ENCODE peak calls at places on chromosome 19, in four cellular contexts. L is SK-N-SH, V is K562, H is GM12878. J is an unnamed sample.

GRCh38 chr19:48319647-48320537 is 5.5 kb upstream of the EMP3 start:
- DNase-seq in L (peak), V (peak), H (no peak), J (peak)

GRCh38 chr19:34851277-34851804 is 75.4 kb upstream of the ZNF30 start:
- DNase-seq in L (no peak), V (no peak), H (no peak), J (peak)

GRCh38 chr19:19661675-19662251 is 1.7 kb downstream of the ATP13A1 start:
- DNase-seq in L (peak), V (peak), H (peak), J (peak)

GRCh38 chr19:32097620-32098019 is 247.8 kb upstream of the ZNF507 start:
- DNase-seq in L (no peak), V (no peak), H (no peak), J (no peak)

GRCh38 chr19:14052470-14052869 is 9.4 kb downstream of the PALM3 start:
- DNase-seq in L (no peak), V (no peak), H (no peak), J (no peak)

GRCh38 chr19:28468701-28469459 is 744.1 kb downstream of the UQCRFS1 start:
- DNase-seq in L (no peak), V (no peak), H (no peak), J (no peak)

GRCh38 chr19:33781996-33782395 is 14.7 kb upstream of the KCTD15 start:
- DNase-seq in L (no peak), V (no peak), H (no peak), J (no peak)

GRCh38 chr19:42282036-42282762 is 13.1 kb downstream of the CIC start:
- DNase-seq in L (no peak), V (no peak), H (no peak), J (no peak)

GRCh38 chr19:13814550-13814949 is 19.3 kb downstream of the ZSWIM4 start:
- DNase-seq in L (no peak), V (no peak), H (no peak), J (no peak)

GRCh38 chr19:43532571-43532961 is 422 bp upstream of the ZNF575 start:
- DNase-seq in L (peak), V (no peak), H (no peak), J (no peak)

GRCh38 chr19:35247526-35248309 is 1.1 kb upstream of the LSR start:
- DNase-seq in L (no peak), V (peak), H (peak), J (peak)

GRCh38 chr19:13210941-13211340 is 60.7 kb downstream of the IER2 start:
- DNase-seq in L (no peak), V (no peak), H (no peak), J (no peak)

GRCh38 chr19:17679526-17680234 is 8.5 kb downstream of the UNC13A start:
- DNase-seq in L (no peak), V (no peak), H (no peak), J (no peak)

GRCh38 chr19:55615553-55616394 is 8.6 kb downstream of the ZNF784 start:
- DNase-seq in L (peak), V (no peak), H (no peak), J (no peak)

GRCh38 chr19:45900661-45901431 is 1.6 kb downstream of the MYPOP start:
- DNase-seq in L (no peak), V (no peak), H (no peak), J (no peak)

GRCh38 chr19:19105365-19106060 is 32.8 kb downstream of the TMEM161A start:
- DNase-seq in L (peak), V (peak), H (peak), J (peak)

GRCh38 chr19:41882568-41883462 is at the start of gene ARHGEF1:
- DNase-seq in L (peak), V (peak), H (no peak), J (no peak)

GRCh38 chr19:56837492-56837891 is 3.0 kb downstream of the PEG3 start:
- DNase-seq in L (peak), V (no peak), H (no peak), J (peak)

GRCh38 chr19:48424694-48425219 is 21.0 kb upstream of the GRWD1 start:
- DNase-seq in L (no peak), V (peak), H (no peak), J (no peak)

GRCh38 chr19:13794388-13794751 is 873 bp upstream of the ZSWIM4 start:
- DNase-seq in L (no peak), V (no peak), H (no peak), J (no peak)

GRCh38 chr19:30169196-30169900 is 202.8 kb upstream of the ZNF536 start:
- DNase-seq in L (no peak), V (no peak), H (no peak), J (no peak)
- TF ChIP-seq MAX in L (no peak), V (no peak), H (no peak), J (no peak)

GRCh38 chr19:1355258-1355973 is 28.3 kb upstream of the NDUFS7 start:
- DNase-seq in L (peak), V (peak), H (no peak), J (no peak)
- TF ChIP-seq FOXM1 in L (no peak), V (no peak), H (no peak), J (no peak)

DNA sequence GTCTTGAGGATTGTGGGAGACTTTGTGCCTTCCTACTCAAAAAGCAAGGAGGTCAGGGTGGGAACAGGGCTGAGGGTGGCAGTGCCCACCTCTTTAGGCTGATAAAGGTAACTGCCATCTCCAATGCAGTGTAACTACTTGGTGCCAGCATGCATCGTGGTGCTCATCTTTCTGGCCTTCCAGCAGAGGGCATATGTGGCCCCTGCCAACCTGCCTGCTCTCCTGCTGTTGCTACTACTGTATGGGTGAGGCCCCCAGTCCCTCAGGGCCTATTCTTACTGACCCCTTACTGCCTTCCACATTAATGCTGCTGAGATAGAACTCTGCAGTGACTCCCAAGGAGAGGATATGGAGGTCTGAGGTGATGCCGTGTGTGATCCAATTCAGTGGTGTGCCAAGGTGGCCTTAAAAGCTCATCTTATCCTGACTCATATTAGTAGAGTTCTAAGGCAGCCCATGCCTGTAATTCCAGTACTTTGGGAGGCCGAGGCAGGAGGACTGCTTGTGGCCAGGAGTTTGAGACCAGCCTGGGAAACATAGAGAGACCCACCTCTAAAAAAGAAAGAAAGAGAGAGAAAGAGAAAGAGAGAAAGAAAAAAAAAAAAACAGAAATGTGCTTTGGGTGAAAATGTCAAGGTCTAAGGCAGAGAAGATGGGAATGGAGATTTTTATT is 9.6 kb upstream of the ARHGAP45 start:
- DNase-seq in L (no peak), V (no peak), H (no peak), J (no peak)
- TF ChIP-seq RAD21 in L (no peak), V (no peak), H (peak), J (no peak)

GRCh38 chr19:3313199-3313575 is 53.2 kb upstream of the NFIC start:
- DNase-seq in L (peak), V (no peak), H (no peak), J (no peak)
- TF ChIP-seq MAX in L (no peak), V (no peak), H (no peak), J (no peak)

DNA sequence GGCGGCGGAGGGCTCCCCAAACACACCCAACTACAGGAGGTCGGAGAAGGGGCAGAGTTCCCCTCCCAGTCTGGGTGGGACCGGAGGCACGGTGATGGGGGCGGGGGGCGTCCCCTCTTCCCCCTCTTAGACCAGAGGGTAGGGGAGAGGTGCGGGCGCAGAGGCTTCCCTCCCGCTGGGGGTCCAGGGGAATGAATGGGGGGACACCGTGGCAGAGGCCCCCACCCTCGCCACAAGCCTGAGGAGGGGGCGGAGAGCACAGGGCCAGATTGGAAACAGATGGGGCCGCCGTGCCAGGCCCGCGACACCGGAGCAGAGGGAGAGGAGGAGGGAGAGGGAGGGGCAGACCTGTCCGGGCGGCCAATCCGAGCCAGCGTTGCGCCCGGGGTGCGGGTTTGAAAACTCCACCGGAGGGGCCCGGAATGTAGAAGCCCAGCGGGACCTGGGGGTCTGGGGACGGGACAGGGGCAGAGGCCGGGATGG is 47.0 kb downstream of the PTPRS start:
- DNase-seq in L (peak), V (peak), H (no peak), J (no peak)
- TF ChIP-seq FOXM1 in L (no peak), V (no peak), H (no peak), J (no peak)